ENCODE peak calls at places on chromosome 21, in four cellular contexts. O is AG04449, N is HS-27A, S is ACHN. K is an unnamed sample.

GRCh38 chr21:25857308-25858099 is 122.7 kb downstream of the GABPA start:
- DNase-seq in O (no peak), N (no peak), S (no peak), K (no peak)

GRCh38 chr21:33383056-33383888 is 19.9 kb upstream of the IFNGR2 start:
- DNase-seq in O (no peak), N (no peak), S (peak), K (peak)

GRCh38 chr21:37555672-37556261 is 189.2 kb downstream of the DYRK1A start:
- DNase-seq in O (no peak), N (no peak), S (no peak), K (no peak)

GRCh38 chr21:44696572-44696971 is 400 bp upstream of the KRTAP10-12 start:
- DNase-seq in O (no peak), N (no peak), S (no peak), K (no peak)

GRCh38 chr21:15514073-15514946 is 215.5 kb upstream of the USP25 start:
- DNase-seq in O (no peak), N (no peak), S (no peak), K (no peak)

GRCh38 chr21:42465008-42465878 is 30.8 kb downstream of the RSPH1 start:
- DNase-seq in O (no peak), N (no peak), S (no peak), K (no peak)

GRCh38 chr21:15050588-15051377 is 14.0 kb downstream of the NRIP1 start:
- DNase-seq in O (no peak), N (no peak), S (no peak), K (no peak)

GRCh38 chr21:29144736-29145353 is 14.4 kb downstream of the MAP3K7CL start:
- DNase-seq in O (no peak), N (no peak), S (no peak), K (no peak)

GRCh38 chr21:20779321-20779720 is 218.9 kb upstream of the NCAM2 start:
- DNase-seq in O (no peak), N (no peak), S (no peak), K (no peak)

GRCh38 chr21:42534361-42534900 is 20.8 kb downstream of the SLC37A1 start:
- DNase-seq in O (no peak), N (no peak), S (no peak), K (no peak)

GRCh38 chr21:43741425-43742096 is 22.6 kb downstream of the PDXK start:
- DNase-seq in O (no peak), N (no peak), S (no peak), K (no peak)

GRCh38 chr21:25562660-25563059 is 44.6 kb downstream of the MRPL39 start:
- DNase-seq in O (no peak), N (no peak), S (no peak), K (no peak)

GRCh38 chr21:46562472-46562871 is 42.4 kb downstream of the S100B start:
- DNase-seq in O (no peak), N (no peak), S (no peak), K (no peak)

GRCh38 chr21:45805321-45805720 is 161.8 kb downstream of the PCBP3 start:
- DNase-seq in O (no peak), N (no peak), S (no peak), K (no peak)

GRCh38 chr21:17343055-17343454 is 169.8 kb upstream of the CXADR start:
- DNase-seq in O (no peak), N (no peak), S (peak), K (no peak)

GRCh38 chr21:33116669-33117267 is 46.8 kb downstream of the OLIG1 start:
- DNase-seq in O (no peak), N (no peak), S (no peak), K (no peak)

GRCh38 chr21:42973309-42973990 is 912 bp upstream of the PKNOX1 start:
- DNase-seq in O (no peak), N (no peak), S (no peak), K (no peak)

GRCh38 chr21:42651515-42652401 is 1.7 kb upstream of the PDE9A start:
- DNase-seq in O (no peak), N (no peak), S (no peak), K (no peak)

GRCh38 chr21:44878053-44878982 is 4.8 kb upstream of the PTTG1IP start:
- DNase-seq in O (no peak), N (no peak), S (no peak), K (no peak)

GRCh38 chr21:16891821-16892220 is 621.0 kb upstream of the CXADR start:
- DNase-seq in O (peak), N (peak), S (no peak), K (no peak)

GRCh38 chr21:34205811-34206635 is 132.6 kb downstream of the MRPS6 start:
- DNase-seq in O (no peak), N (no peak), S (no peak), K (no peak)

GRCh38 chr21:43864313-43864805 is 664 bp upstream of the AGPAT3 start:
- DNase-seq in O (no peak), N (no peak), S (peak), K (no peak)

GRCh38 chr21:45589686-45590245 is 47.5 kb upstream of the SLC19A1 start:
- DNase-seq in O (no peak), N (no peak), S (no peak), K (no peak)

GRCh38 chr21:45613881-45614280 is 29.6 kb upstream of the PCBP3 start:
- DNase-seq in O (no peak), N (no peak), S (no peak), K (no peak)

GRCh38 chr21:34737115-34737514 is 68.3 kb downstream of the CLIC6 start:
- DNase-seq in O (no peak), N (no peak), S (no peak), K (no peak)

GRCh38 chr21:19553930-19554615 is 1150.5 kb upstream of the TMPRSS15 start:
- DNase-seq in O (no peak), N (no peak), S (no peak), K (no peak)

GRCh38 chr21:43740497-43741156 is 21.7 kb downstream of the PDXK start:
- DNase-seq in O (no peak), N (no peak), S (peak), K (no peak)

GRCh38 chr21:44353200-44353970 is at the start of gene TRPM2:
- DNase-seq in O (no peak), N (no peak), S (no peak), K (no peak)

GRCh38 chr21:39385299-39386145 is 36.6 kb upstream of the HMGN1 start:
- DNase-seq in O (no peak), N (no peak), S (no peak), K (no peak)

GRCh38 chr21:42401164-42401563 is 2.5 kb upstream of the UBASH3A start:
- DNase-seq in O (no peak), N (no peak), S (no peak), K (no peak)

GRCh38 chr21:42010507-42011493 is 640 bp upstream of the ZBTB21 start:
- DNase-seq in O (no peak), N (no peak), S (peak), K (no peak)

K was measured in esophagus squamous epithelium.